ENCODE peak calls at places on chromosomes 2 and 18, in six cellular contexts. One of them, this sample, is unnamed. For H3K9me3, the result is how much of the 10 kb centered on the place peaks cover.

GRCh38 chr2:60216452-60216995 is 336.9 kb downstream of the BCL11A start:
- DNase-seq in osteoblast: no peak
- DNase-seq in HCT116: no peak
- DNase-seq in Peyer's patch: no peak
- DNase-seq in astrocyte: no peak
- DNase-seq in testis: no peak
- DNase-seq in this sample: no peak

GRCh38 chr2:153079315-153079714 is 360.9 kb downstream of the ARL6IP6 start:
- DNase-seq in Peyer's patch: no peak
- DNase-seq in testis: no peak
- DNase-seq in osteoblast: no peak
- DNase-seq in astrocyte: no peak
- DNase-seq in HCT116: no peak
- DNase-seq in this sample: no peak

GRCh38 chr18:42576141-42576540 is 539.3 kb downstream of the RIT2 start:
- DNase-seq in osteoblast: no peak
- DNase-seq in astrocyte: peak
- DNase-seq in Peyer's patch: no peak
- DNase-seq in HCT116: no peak
- DNase-seq in testis: no peak
- DNase-seq in this sample: no peak

GRCh38 chr2:20593072-20594034 is 57.5 kb downstream of the HS1BP3 start:
- DNase-seq in HCT116: no peak
- DNase-seq in Peyer's patch: peak
- DNase-seq in osteoblast: peak
- DNase-seq in testis: peak
- DNase-seq in astrocyte: peak
- DNase-seq in this sample: no peak

GRCh38 chr2:3959372-3959771 is 256.0 kb downstream of the DCDC2C start:
- DNase-seq in HCT116: peak
- DNase-seq in Peyer's patch: no peak
- DNase-seq in osteoblast: peak
- DNase-seq in testis: no peak
- DNase-seq in astrocyte: no peak
- DNase-seq in this sample: no peak

GRCh38 chr2:88230912-88231311 is 60.8 kb downstream of the THNSL2 start:
- DNase-seq in Peyer's patch: no peak
- DNase-seq in HCT116: no peak
- DNase-seq in testis: no peak
- DNase-seq in astrocyte: no peak
- DNase-seq in osteoblast: no peak
- DNase-seq in this sample: no peak

GRCh38 chr2:207223051-207223450 is 57.3 kb upstream of the KLF7 start:
- DNase-seq in osteoblast: peak
- DNase-seq in astrocyte: peak
- DNase-seq in HCT116: no peak
- DNase-seq in Peyer's patch: no peak
- DNase-seq in testis: no peak
- DNase-seq in this sample: no peak

GRCh38 chr2:72629062-72629461 is 196.8 kb downstream of the EXOC6B start:
- DNase-seq in Peyer's patch: no peak
- DNase-seq in testis: no peak
- DNase-seq in HCT116: no peak
- DNase-seq in osteoblast: no peak
- DNase-seq in astrocyte: no peak
- DNase-seq in this sample: no peak

GRCh38 chr2:238702691-238703415 is 145.0 kb upstream of the TWIST2 start:
- DNase-seq in osteoblast: no peak
- DNase-seq in testis: no peak
- DNase-seq in Peyer's patch: no peak
- DNase-seq in astrocyte: no peak
- DNase-seq in HCT116: no peak
- DNase-seq in this sample: no peak

DNA sequence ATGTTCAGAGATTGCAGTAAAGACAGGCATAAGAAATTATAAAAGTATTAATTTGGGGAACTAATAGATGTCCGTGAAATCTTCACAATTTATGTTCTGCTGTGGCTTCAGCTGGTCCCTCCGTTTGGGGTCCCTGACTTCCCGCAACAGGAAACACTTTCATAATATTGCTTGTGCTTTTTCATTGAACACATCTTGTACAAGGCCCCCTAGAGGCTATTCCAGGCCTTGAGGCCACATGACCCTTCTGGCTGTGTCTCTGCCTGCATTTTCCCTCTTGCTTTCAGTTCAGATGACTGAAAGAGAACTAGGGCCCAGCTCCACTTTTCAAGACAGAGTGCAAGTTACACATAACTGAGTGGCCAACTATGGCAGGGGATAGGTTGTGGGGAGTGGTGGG is 164.1 kb downstream of the TMEM247 start:
- DNase-seq in HCT116: no peak
- DNase-seq in astrocyte: no peak
- DNase-seq in osteoblast: no peak
- DNase-seq in testis: no peak
- DNase-seq in Peyer's patch: no peak
- DNase-seq in this sample: no peak
- TF ChIP-seq CTCF in HCT116: peak
- TF ChIP-seq CTCF in astrocyte: peak
- TF ChIP-seq CTCF in osteoblast: no peak
- TF ChIP-seq CTCF in testis: no peak
- TF ChIP-seq CTCF in Peyer's patch: no peak
- TF ChIP-seq CTCF in this sample: no peak

GRCh38 chr18:78721281-78721949 is 258.2 kb upstream of the SALL3 start:
- DNase-seq in Peyer's patch: no peak
- DNase-seq in testis: no peak
- DNase-seq in astrocyte: no peak
- DNase-seq in HCT116: no peak
- DNase-seq in osteoblast: no peak
- DNase-seq in this sample: no peak

GRCh38 chr18:78721986-78722385 is 257.6 kb upstream of the SALL3 start:
- DNase-seq in HCT116: no peak
- DNase-seq in astrocyte: no peak
- DNase-seq in Peyer's patch: no peak
- DNase-seq in osteoblast: no peak
- DNase-seq in testis: no peak
- DNase-seq in this sample: no peak

GRCh38 chr18:78720456-78721250 is 259.0 kb upstream of the SALL3 start:
- DNase-seq in testis: no peak
- DNase-seq in Peyer's patch: no peak
- DNase-seq in astrocyte: no peak
- DNase-seq in HCT116: no peak
- DNase-seq in osteoblast: no peak
- DNase-seq in this sample: no peak

GRCh38 chr18:78722959-78723706 is 256.5 kb upstream of the SALL3 start:
- DNase-seq in osteoblast: no peak
- DNase-seq in Peyer's patch: no peak
- DNase-seq in astrocyte: no peak
- DNase-seq in testis: no peak
- DNase-seq in HCT116: no peak
- DNase-seq in this sample: peak

GRCh38 chr18:78722391-78722790 is 257.2 kb upstream of the SALL3 start:
- DNase-seq in osteoblast: no peak
- DNase-seq in astrocyte: no peak
- DNase-seq in HCT116: no peak
- DNase-seq in Peyer's patch: no peak
- DNase-seq in testis: no peak
- DNase-seq in this sample: no peak
- H3K9me3 ChIP-seq in osteoblast: under half
- H3K9me3 ChIP-seq in astrocyte: under half
- H3K9me3 ChIP-seq in HCT116: under half
- H3K9me3 ChIP-seq in Peyer's patch: under half
- H3K9me3 ChIP-seq in testis: under half
- H3K9me3 ChIP-seq in this sample: under half

GRCh38 chr2:203804070-203804469 is 63.5 kb upstream of the CTLA4 start:
- DNase-seq in testis: no peak
- DNase-seq in HCT116: no peak
- DNase-seq in astrocyte: peak
- DNase-seq in osteoblast: no peak
- DNase-seq in Peyer's patch: no peak
- DNase-seq in this sample: no peak
- H3K4me3 ChIP-seq in testis: no peak
- H3K4me3 ChIP-seq in HCT116: no peak
- H3K4me3 ChIP-seq in astrocyte: no peak
- H3K4me3 ChIP-seq in osteoblast: no peak
- H3K4me3 ChIP-seq in Peyer's patch: no peak
- H3K4me3 ChIP-seq in this sample: no peak

DNA sequence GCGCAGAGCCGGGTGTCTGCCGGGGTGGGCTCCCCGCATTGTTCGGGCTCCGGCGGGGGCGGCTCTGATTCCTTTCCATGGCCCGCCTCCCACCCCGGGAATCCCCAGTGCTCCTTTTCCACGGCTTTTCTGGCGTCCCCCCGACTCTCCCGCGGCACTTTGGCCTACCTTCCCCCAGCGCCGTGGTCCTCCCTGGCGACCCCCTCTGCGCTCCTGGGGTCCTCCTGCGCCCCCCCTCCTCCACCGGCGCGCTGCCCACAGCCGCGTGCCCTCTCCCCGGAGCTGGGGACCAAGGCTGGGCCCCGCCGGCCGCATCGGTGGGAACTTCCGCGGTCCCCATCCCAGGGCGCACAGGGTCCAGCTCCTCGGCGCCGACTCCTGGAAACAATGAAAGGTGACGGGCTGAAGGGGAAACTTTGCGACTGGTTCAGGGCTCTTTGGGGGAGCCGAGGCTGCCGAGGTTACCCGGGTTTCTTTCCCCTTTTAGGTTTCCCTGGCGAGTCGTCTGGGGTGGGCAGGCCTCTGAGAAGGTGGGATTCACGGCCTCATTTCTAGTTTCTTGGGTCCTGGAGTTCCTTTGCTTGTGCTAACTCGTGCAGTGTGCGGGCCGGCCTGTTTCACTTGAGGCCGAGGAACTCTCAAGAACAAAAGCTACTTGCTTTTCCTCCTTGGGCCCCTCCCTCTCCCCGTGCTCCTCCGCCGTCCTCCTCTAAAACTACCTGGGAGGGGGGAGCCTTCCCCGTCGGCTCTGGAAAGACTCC is 2.2 kb downstream of the TGIF1 start:
- DNase-seq in HCT116: no peak
- DNase-seq in osteoblast: peak
- DNase-seq in Peyer's patch: peak
- DNase-seq in astrocyte: peak
- DNase-seq in testis: peak
- DNase-seq in this sample: peak
- TF ChIP-seq CTCF in HCT116: no peak
- TF ChIP-seq CTCF in osteoblast: no peak
- TF ChIP-seq CTCF in Peyer's patch: no peak
- TF ChIP-seq CTCF in astrocyte: no peak
- TF ChIP-seq CTCF in testis: no peak
- TF ChIP-seq CTCF in this sample: no peak

DNA sequence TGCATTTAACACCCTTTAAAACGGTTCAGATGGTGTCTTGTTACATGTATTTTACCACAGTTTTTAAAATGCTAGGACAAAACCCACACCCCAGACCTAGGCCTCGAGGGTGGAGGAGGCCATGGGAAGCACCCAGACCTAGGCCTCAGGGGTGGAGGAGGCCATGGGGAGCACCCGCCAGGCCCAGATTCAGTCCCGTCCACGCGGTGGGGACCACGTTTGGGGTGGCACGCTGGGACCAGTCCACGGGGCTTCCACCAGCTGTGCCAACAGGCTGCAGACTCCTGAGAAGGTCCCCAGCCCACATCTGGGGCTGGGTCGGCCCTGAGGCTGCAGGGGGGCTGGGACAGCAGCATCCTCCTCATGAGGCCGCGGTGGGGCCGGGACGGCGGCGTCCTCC is 63.4 kb downstream of the SLC66A2 start:
- DNase-seq in osteoblast: peak
- DNase-seq in astrocyte: no peak
- DNase-seq in testis: peak
- DNase-seq in HCT116: no peak
- DNase-seq in Peyer's patch: peak
- DNase-seq in this sample: no peak
- H3K9me3 ChIP-seq in osteoblast: under half
- H3K9me3 ChIP-seq in astrocyte: under half
- H3K9me3 ChIP-seq in testis: under half
- H3K9me3 ChIP-seq in HCT116: under half
- H3K9me3 ChIP-seq in Peyer's patch: under half
- H3K9me3 ChIP-seq in this sample: half or more